ENCODE peak calls at places on chromosomes 12 and 14, in seven cellular contexts. Y is sigmoid colon; E is pulmonary artery endothelial cell; Q is IMR-90; H is Calu3; L is CD4-positive, alpha-beta T cell; A is testis. S is an unnamed sample.

GRCh38 chr12:68646484-68646883 is 35.8 kb downstream of the RAP1B start:
- DNase-seq in H (no peak), Q (no peak), E (no peak), Y (no peak), A (no peak), L (no peak), S (no peak)

GRCh38 chr12:80954857-80955520 is 17.3 kb upstream of the LIN7A start:
- DNase-seq in H (no peak), Y (no peak), E (no peak), Q (no peak), A (no peak), L (no peak), S (no peak)

GRCh38 chr12:6773662-6774351 is 1.5 kb downstream of the LAG3 start:
- DNase-seq in L (no peak), H (no peak), Q (no peak), A (no peak), E (no peak), Y (no peak), S (no peak)

GRCh38 chr12:105522166-105522825 is 191.8 kb downstream of the C12orf75 start:
- DNase-seq in A (no peak), E (no peak), Q (peak), H (no peak), L (no peak), Y (no peak), S (no peak)

GRCh38 chr12:3225154-3225795 is 148.1 kb downstream of the TSPAN9 start:
- DNase-seq in H (no peak), E (peak), Q (peak), A (no peak), L (no peak), Y (no peak), S (no peak)

GRCh38 chr12:66861157-66861750 is 182.4 kb upstream of the GRIP1 start:
- DNase-seq in L (peak), E (no peak), H (peak), Q (peak), A (peak), Y (peak), S (peak)

GRCh38 chr12:26317942-26318565 is 122.7 kb downstream of the SSPN start:
- DNase-seq in Y (no peak), H (no peak), L (no peak), A (no peak), E (peak), Q (peak), S (peak)

GRCh38 chr12:18135086-18135485 is 45.1 kb upstream of the RERGL start:
- DNase-seq in Y (no peak), L (no peak), E (no peak), Q (no peak), H (no peak), A (no peak), S (no peak)

GRCh38 chr14:33986804-33987203 is 35.9 kb upstream of the EGLN3 start:
- DNase-seq in L (no peak), H (peak), Q (peak), E (no peak), Y (no peak), A (no peak), S (peak)

GRCh38 chr12:81502912-81503695 is 256.0 kb downstream of the PPFIA2 start:
- DNase-seq in Q (peak), Y (no peak), H (no peak), E (no peak), L (no peak), A (no peak), S (peak)

GRCh38 chr14:32896979-32897723 is 41.5 kb upstream of the NPAS3 start:
- DNase-seq in Q (peak), L (no peak), Y (no peak), A (no peak), H (no peak), E (no peak), S (peak)

GRCh38 chr12:94260717-94261116 is 112.3 kb downstream of the PLXNC1 start:
- DNase-seq in H (no peak), Q (no peak), E (no peak), Y (no peak), A (no peak), L (no peak), S (no peak)

S was measured in SW480.